ENCODE peak calls at places on chromosomes 11 and 22, in five cellular contexts. Q, V, B, M and K are unnamed samples.

GRCh38 chr22:38273135-38273761 is 438 bp upstream of the TMEM184B start:
- DNase-seq in Q (no peak), V (no peak), B (no peak), M (no peak), K (no peak)

GRCh38 chr11:121522043-121522941 is 69.5 kb upstream of the SORL1-AS1 start:
- DNase-seq in Q (no peak), V (no peak), B (no peak), M (no peak), K (no peak)

GRCh38 chr11:69309800-69310280 is 15.9 kb downstream of the MYEOV start:
- DNase-seq in Q (no peak), V (no peak), B (no peak), M (no peak), K (no peak)

GRCh38 chr11:19258651-19259230 is 18.0 kb upstream of the E2F8 start:
- DNase-seq in Q (no peak), V (no peak), B (no peak), M (no peak), K (no peak)

GRCh38 chr11:78469905-78470304 is 52.3 kb upstream of the GAB2 start:
- DNase-seq in Q (no peak), V (no peak), B (no peak), M (no peak), K (no peak)

GRCh38 chr22:37411655-37412054 is 15.6 kb downstream of the ELFN2 start:
- DNase-seq in Q (no peak), V (no peak), B (no peak), M (no peak), K (no peak)

GRCh38 chr11:126589492-126589803 is 234.0 kb downstream of the ST3GAL4 start:
- DNase-seq in Q (no peak), V (no peak), B (no peak), M (no peak), K (no peak)

GRCh38 chr22:50532353-50532700 is 2.5 kb upstream of the TYMP start:
- DNase-seq in Q (no peak), V (no peak), B (no peak), M (no peak), K (no peak)

GRCh38 chr11:38927993-38928392 is 2330.0 kb upstream of the RAG2 start:
- DNase-seq in Q (no peak), V (no peak), B (no peak), M (no peak), K (no peak)

GRCh38 chr11:74312321-74312720 is 881 bp upstream of the P4HA3 start:
- DNase-seq in Q (no peak), V (no peak), B (no peak), M (no peak), K (no peak)

DNA sequence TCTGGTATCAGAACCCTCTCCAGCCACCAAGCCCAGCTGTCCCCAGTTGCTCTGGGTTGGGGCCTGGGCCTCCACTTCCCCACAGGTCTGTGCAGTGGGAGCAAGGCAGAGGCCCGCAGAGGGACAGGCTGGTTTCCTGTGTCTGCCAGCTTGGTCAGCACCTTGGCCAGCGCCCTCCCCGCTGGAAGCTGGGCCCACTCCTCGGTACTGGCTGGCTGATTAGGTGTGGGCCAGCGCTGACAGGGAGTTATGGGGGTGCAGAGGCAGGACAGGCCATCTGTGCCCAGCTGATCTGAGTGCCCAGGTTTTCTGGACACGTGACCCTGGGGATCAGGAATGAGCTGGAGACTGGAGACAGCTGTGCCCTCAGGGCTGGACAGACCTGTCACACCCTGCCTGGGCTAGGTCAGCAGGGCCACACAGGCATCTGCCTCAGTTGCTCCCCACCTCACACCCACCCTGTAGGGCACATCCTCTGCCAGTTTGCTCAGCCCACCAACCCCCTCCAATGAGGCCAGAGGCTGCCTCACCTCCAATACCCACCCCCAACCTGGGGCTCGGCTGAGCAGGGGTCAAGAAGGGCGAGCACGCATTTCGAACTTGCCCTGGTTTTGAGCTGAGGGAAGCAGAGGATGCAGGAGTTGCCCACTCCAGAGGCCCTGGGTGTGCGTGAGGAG is 175.3 kb downstream of the IGLL1 start:
- DNase-seq in Q (no peak), V (no peak), B (peak; percentile 35), M (no peak), K (peak; percentile 89)
- TF ChIP-seq CEBPB in Q (no peak), V (no peak), B (no peak), M (no peak), K (no peak)

GRCh38 chr22:35065796-35066218 is at the start of gene ISX:
- DNase-seq in Q (no peak), V (peak; percentile 8), B (peak; percentile 54), M (no peak), K (no peak)
- TF ChIP-seq ATF3 in Q (no peak), V (no peak), B (no peak), M (no peak), K (no peak)

GRCh38 chr22:25112538-25113253 is 87.0 kb upstream of the CRYBB3 start:
- DNase-seq in Q (no peak), V (no peak), B (peak; percentile 33), M (no peak), K (no peak)

GRCh38 chr22:25113316-25113721 is 86.3 kb upstream of the CRYBB3 start:
- DNase-seq in Q (no peak), V (no peak), B (no peak), M (no peak), K (no peak)

GRCh38 chr22:25111579-25112517 is 87.8 kb upstream of the CRYBB3 start:
- DNase-seq in Q (no peak), V (peak; percentile 12), B (no peak), M (no peak), K (no peak)

GRCh38 chr22:25110846-25111578 is 88.6 kb upstream of the CRYBB3 start:
- DNase-seq in Q (peak; percentile 72), V (peak; percentile 48), B (peak; percentile 91), M (peak; percentile 26), K (peak; percentile 61)

DNA sequence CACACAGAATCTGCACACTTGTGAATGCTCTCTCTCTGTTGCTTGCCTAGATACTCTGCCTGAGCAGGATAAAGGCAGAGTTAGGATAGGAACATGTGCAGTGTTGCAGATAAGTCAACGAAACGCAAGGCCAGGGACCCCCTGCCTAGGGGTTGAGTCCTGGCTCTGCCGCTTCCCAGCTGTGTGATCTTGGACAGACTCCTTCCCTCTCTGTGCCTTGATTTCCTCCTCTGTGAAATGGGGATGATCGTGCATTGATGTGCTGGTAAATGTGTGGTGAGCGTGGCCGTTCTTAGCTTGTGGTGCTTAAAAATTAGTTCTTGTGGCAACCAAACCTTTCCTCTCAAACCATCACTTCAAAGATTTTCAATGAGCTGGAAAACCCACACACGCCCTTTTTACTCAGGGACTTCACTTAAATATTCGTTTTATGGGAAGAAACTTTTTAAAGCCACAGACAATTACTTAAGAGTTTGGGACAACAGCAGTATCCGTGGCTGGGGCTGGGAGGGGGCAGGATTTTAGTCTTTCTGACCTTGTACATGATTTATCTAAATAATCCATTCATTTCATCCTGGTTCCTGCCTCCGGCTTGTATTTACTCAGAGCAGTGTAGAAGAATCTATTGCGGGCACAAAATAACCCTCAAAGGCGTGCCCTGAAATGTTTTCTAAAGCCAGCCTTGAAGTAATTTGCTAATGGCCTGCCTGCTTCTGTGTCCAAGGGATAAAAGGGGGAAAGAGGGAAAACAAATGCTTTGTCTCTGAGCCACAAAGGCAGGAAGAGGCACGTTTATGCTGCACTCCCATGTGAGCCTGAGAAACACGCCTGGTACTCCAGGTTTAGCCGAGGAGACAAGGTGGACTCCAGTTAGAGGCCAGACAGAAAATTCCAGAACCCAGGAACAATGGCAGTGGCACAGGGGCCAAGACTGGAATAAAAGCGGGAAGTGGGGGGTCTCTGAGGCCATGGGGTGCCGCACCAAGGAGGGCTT is 85.0 kb upstream of the CRYBB3 start:
- DNase-seq in Q (no peak), V (no peak), B (peak; percentile 83), M (no peak), K (no peak)
- TF ChIP-seq CEBPB in Q (no peak), V (no peak), B (no peak), M (no peak), K (no peak)

GRCh38 chr11:33777906-33778305 is 3.6 kb upstream of the FBXO3 start:
- DNase-seq in Q (no peak), V (no peak), B (no peak), M (no peak), K (no peak)

GRCh38 chr11:33778682-33779081 is 4.4 kb upstream of the FBXO3 start:
- DNase-seq in Q (no peak), V (no peak), B (no peak), M (no peak), K (no peak)

GRCh38 chr11:33775064-33775807 is 916 bp upstream of the FBXO3 start:
- DNase-seq in Q (no peak), V (no peak), B (no peak), M (no peak), K (no peak)

GRCh38 chr11:33775832-33776231 is 1.5 kb upstream of the FBXO3 start:
- DNase-seq in Q (no peak), V (no peak), B (no peak), M (peak; percentile 38), K (no peak)

GRCh38 chr11:33779849-33780528 is 5.7 kb upstream of the FBXO3 start:
- DNase-seq in Q (no peak), V (no peak), B (peak; percentile 11), M (no peak), K (no peak)
- TF ChIP-seq ATF3 in Q (no peak), V (peak; percentile 52), B (no peak), M (no peak), K (no peak)